ENCODE peak calls at places on chromosomes 16 and 17, in nine cellular contexts. H is fibroblast of the aortic adventitia, Y is OCI-LY7, U is astrocyte of the spinal cord, E is GM06990, Z is A549, O is esophagus muscularis mucosa, N is neural progenitor cell, T is choroid plexus epithelial cell. P is an unnamed sample.

GRCh38 chr16:7086842-7087616 is 245.6 kb upstream of the RBFOX1 start:
- DNase-seq in Z (no peak), T (no peak), Y (no peak), N (peak), U (no peak), E (no peak), O (no peak), H (no peak), P (no peak)

GRCh38 chr16:16019488-16019887 is 70.1 kb downstream of the ABCC1 start:
- DNase-seq in N (no peak), H (peak), O (no peak), U (peak), Y (no peak), E (no peak), T (peak), Z (peak), P (peak)

GRCh38 chr16:27389272-27389961 is 12.6 kb upstream of the IL21R start:
- DNase-seq in T (peak), N (no peak), Z (no peak), Y (no peak), H (no peak), E (no peak), O (no peak), U (no peak), P (no peak)

GRCh38 chr17:19354123-19354522 is 8.4 kb downstream of the B9D1 start:
- DNase-seq in N (no peak), T (peak), U (peak), O (no peak), E (no peak), H (peak), Y (no peak), Z (no peak), P (peak)

GRCh38 chr16:81994485-81994884 is 16.8 kb downstream of the SDR42E1 start:
- DNase-seq in N (no peak), T (no peak), E (no peak), Z (peak), O (no peak), U (no peak), Y (peak), H (no peak), P (no peak)

GRCh38 chr17:75288784-75289121 is 480 bp downstream of the SLC25A19 start:
- DNase-seq in Y (peak), U (no peak), T (no peak), Z (peak), O (no peak), H (no peak), N (peak), E (no peak), P (peak)

GRCh38 chr16:20901441-20902112 is 1.0 kb downstream of the LYRM1 start:
- DNase-seq in E (peak), Z (peak), Y (peak), H (peak), T (peak), O (no peak), N (peak), U (peak), P (peak)

GRCh38 chr17:18916816-18917496 is 35.0 kb upstream of the SLC5A10 start:
- DNase-seq in U (no peak), H (peak), Z (no peak), E (no peak), N (no peak), O (no peak), Y (no peak), T (no peak), P (no peak)

GRCh38 chr17:59333845-59334244 is 2.4 kb downstream of the YPEL2 start:
- DNase-seq in T (no peak), N (peak), E (no peak), Y (no peak), U (no peak), O (no peak), H (no peak), Z (no peak), P (no peak)

DNA sequence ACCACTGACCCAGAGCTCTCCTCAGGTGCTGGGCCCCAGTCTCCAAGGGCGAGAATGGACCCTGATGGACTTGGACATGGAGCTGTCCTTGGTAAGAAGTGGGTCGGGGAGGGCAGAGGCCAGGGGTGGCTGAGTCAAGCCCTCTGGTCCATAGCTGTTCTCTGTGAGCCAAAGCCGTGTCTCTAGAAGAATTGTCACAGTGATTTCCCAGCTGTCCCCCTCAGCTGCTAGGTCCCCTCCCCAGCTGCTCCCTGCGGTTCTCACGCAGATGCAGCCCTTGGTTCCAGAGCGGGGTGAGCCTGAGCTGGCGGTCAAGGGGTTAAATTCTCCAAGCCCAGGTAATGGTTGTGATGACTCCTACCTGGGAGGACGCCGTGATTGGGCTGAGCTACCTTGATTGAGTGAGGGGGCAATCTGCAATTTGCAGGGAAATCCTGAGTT is 1.3 kb upstream of the NOL3 start:
- DNase-seq in H (no peak), Y (no peak), U (no peak), T (no peak), Z (no peak), N (no peak), O (no peak), E (no peak), P (no peak)
- H3K4me3 ChIP-seq in H (no peak), Y (no peak), U (no peak), T (no peak), Z (no peak), N (no peak), O (no peak), E (no peak), P (no peak)

GRCh38 chr17:63680700-63681099 is 19.2 kb downstream of the LIMD2 start:
- DNase-seq in Y (no peak), T (no peak), O (no peak), E (no peak), N (no peak), Z (no peak), H (no peak), U (no peak), P (no peak)

GRCh38 chr17:63682441-63682840 is 17.5 kb downstream of the LIMD2 start:
- DNase-seq in Z (no peak), E (no peak), U (no peak), H (no peak), Y (no peak), O (no peak), T (no peak), N (no peak), P (no peak)

GRCh38 chr17:63681530-63681929 is 18.4 kb downstream of the LIMD2 start:
- DNase-seq in U (no peak), O (no peak), Y (no peak), Z (no peak), N (no peak), H (no peak), E (no peak), T (no peak), P (no peak)

GRCh38 chr17:63676540-63676933 is 23.4 kb downstream of the LIMD2 start:
- DNase-seq in Z (no peak), N (peak), E (no peak), U (no peak), T (no peak), Y (no peak), H (no peak), O (no peak), P (no peak)

DNA sequence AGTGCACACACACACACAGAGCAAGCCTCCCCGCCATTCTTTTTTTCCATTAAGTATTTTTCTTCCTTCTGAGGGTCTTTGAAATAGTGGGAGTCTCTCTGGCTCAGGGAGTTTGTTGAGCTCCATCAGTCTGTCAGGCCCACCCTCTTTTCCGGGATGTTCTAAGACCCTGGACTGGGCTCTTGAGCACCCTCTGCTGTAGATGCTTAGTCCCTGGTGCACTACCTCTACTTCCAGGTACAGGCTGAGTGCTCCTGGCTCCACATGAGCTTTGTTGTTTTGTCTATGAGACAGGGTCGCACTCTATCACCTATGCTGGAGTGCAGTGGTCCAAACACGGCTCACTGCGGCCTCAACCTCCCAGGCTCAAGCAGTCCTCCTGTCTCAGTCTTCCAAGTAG is 20.7 kb downstream of the LIMD2 start:
- DNase-seq in T (no peak), H (no peak), U (no peak), Y (no peak), E (no peak), N (no peak), O (no peak), Z (no peak), P (no peak)
- TF ChIP-seq CTCF in T (peak), H (no peak), U (no peak), Y (peak), E (peak), N (peak), O (no peak), Z (no peak), P (no peak)

GRCh38 chr16:90020260-90020837 is 1.1 kb upstream of the DBNDD1 start:
- DNase-seq in E (no peak), N (no peak), U (peak), H (no peak), Y (no peak), O (no peak), Z (no peak), T (peak), P (no peak)

GRCh38 chr16:90019201-90019542 is at the start of gene DBNDD1:
- DNase-seq in Y (no peak), E (no peak), N (no peak), H (no peak), U (no peak), O (no peak), Z (no peak), T (no peak), P (no peak)

GRCh38 chr16:90016339-90016950 is 2.8 kb downstream of the DBNDD1 start:
- DNase-seq in N (no peak), E (no peak), O (no peak), T (no peak), H (no peak), Z (no peak), Y (no peak), U (no peak), P (no peak)

GRCh38 chr16:90019543-90020259 is 445 bp upstream of the DBNDD1 start:
- DNase-seq in H (peak), T (peak), Y (peak), E (peak), O (no peak), N (peak), Z (peak), U (peak), P (peak)

DNA sequence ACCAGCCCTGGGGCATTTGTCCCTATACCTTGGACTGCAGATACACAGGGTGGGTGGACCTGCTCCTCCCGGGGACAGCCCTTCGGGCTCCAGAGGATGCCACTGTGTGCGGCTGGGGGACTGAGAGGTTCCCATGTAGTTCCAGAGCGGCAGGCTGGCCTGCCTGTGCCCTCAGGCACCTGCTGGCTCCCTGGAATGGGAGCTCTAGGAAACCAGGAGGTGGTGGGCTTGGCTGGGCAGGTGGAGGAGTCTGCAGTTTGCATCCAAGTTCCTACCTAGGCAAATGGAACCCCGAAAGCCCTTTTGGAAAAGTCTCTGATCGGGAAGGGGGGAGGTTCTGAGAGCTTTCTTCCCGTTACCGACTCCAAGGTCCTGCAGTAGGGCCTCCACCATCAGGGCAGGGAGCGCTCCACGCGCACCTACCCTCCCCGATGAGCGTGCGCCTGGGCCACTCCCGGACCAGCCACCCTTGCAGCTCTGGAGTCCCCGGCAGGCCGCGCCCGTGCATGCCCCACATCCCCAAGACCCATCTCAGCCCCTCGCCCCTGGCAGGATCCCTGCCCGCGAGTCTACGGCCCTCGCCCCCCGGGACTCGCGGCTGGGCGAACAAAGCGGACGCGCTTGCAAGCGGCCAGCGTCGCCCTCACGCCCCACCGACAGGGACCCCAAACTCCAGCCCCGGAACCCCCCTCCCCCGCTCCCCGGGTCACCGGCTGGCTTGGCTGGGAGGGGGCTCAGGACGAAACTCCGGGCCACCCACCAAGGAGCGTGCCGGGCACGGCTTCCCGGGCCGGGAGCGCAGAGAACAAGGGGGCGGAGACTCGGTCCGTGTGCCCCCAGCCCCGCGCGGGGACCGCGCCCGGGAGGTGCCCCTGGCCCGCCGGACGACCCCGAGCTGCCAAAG is 707 bp downstream of the DBNDD1 start:
- DNase-seq in N (peak), Z (no peak), E (no peak), O (no peak), H (no peak), Y (no peak), T (no peak), U (no peak), P (peak)
- H3K4me3 ChIP-seq in N (peak), Z (peak), E (peak), O (peak), H (peak), Y (peak), T (peak), U (peak), P (peak)

DNA sequence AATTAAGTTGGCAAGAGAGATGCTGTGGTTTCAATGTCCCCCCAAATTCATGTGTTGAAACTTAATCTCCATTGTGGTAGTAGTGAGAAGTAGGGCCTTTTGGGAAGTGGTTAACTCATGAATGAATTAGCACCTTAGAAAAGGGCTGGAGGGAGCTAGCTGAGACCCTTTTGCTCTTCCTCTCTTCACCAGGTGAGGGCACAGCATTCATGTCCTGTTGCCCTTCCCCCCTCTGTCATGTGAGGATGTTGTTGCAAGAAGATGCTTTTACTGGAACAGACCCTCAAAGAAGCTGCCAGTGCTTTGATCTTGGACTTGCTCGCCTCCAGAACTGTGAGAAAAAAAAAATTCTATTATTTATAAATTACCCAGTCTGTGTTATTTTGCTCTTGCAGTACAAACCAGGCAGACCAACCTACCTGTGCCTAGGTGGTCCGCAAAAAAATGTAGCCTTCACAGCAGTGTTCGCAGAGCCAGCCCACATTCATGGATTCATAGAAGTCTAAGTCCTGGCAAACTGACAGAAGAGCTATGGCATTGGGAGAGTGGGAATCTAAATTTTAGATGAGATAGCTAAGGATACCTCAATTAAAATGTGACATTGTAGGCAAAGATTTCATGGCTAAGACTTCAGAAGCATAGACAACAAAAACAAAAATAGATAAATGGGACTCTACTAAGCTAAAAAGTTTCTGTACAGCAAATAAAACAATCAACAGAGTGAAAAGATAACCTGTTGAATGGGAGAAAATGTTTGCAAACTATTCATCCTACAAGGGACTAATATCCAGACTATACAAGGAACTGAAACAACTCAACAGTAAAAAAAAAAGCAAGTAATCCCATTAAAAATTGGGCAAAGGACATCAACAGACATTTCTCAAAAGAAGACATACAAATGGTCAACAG is 32.0 kb upstream of the ABCA5 start:
- DNase-seq in Y (peak), O (no peak), T (peak), U (no peak), N (peak), E (peak), Z (no peak), H (no peak), P (peak)
- TF ChIP-seq CTCF in Y (peak), O (no peak), T (peak), U (peak), N (peak), E (peak), Z (peak), H (no peak), P (peak)

GRCh38 chr17:81490599-81490992 is 22.0 kb downstream of the ACTG1 start:
- DNase-seq in E (no peak), U (no peak), N (no peak), T (no peak), Y (no peak), O (no peak), Z (no peak), H (no peak), P (no peak)
- H3K4me3 ChIP-seq in E (no peak), U (no peak), N (no peak), T (no peak), Y (no peak), O (no peak), Z (no peak), H (no peak), P (no peak)